ENCODE peak calls at places on chromosomes 11 and 22, in four cellular contexts. One of them, this sample, is unnamed.

GRCh38 chr11:75078233-75078632 is 18.4 kb downstream of the OR2AT4 start:
- DNase-seq in stimulated activated CD8-positive, alpha-beta memory T cell treated with anti-CD3 and anti-CD28 coated beads, Interleukin-4, amount 100 ng/mL, for 1 hour: no peak
- DNase-seq in left cardiac atrium: no peak
- DNase-seq in fibroblast of the aortic adventitia: no peak
- DNase-seq in this sample: no peak

GRCh38 chr11:84260862-84261261 is 974.7 kb upstream of the CCDC90B start:
- DNase-seq in fibroblast of the aortic adventitia: no peak
- DNase-seq in left cardiac atrium: no peak
- DNase-seq in stimulated activated CD8-positive, alpha-beta memory T cell treated with anti-CD3 and anti-CD28 coated beads, Interleukin-4, amount 100 ng/mL, for 1 hour: no peak
- DNase-seq in this sample: no peak

GRCh38 chr11:62461740-62462522 is 43.1 kb downstream of the SCGB1A1 start:
- DNase-seq in stimulated activated CD8-positive, alpha-beta memory T cell treated with anti-CD3 and anti-CD28 coated beads, Interleukin-4, amount 100 ng/mL, for 1 hour: no peak
- DNase-seq in left cardiac atrium: no peak
- DNase-seq in fibroblast of the aortic adventitia: peak; percentile 83
- DNase-seq in this sample: no peak

GRCh38 chr11:119169272-119169719 is 771 bp downstream of the NLRX1 start:
- DNase-seq in fibroblast of the aortic adventitia: peak; percentile 35
- DNase-seq in left cardiac atrium: peak; percentile 52
- DNase-seq in stimulated activated CD8-positive, alpha-beta memory T cell treated with anti-CD3 and anti-CD28 coated beads, Interleukin-4, amount 100 ng/mL, for 1 hour: no peak
- DNase-seq in this sample: peak; percentile 83

GRCh38 chr11:105867742-105868141 is 154.3 kb downstream of the MSANTD4 start:
- DNase-seq in stimulated activated CD8-positive, alpha-beta memory T cell treated with anti-CD3 and anti-CD28 coated beads, Interleukin-4, amount 100 ng/mL, for 1 hour: no peak
- DNase-seq in left cardiac atrium: no peak
- DNase-seq in fibroblast of the aortic adventitia: no peak
- DNase-seq in this sample: no peak

GRCh38 chr11:62611705-62612365 is 740 bp downstream of the EML3 start:
- DNase-seq in fibroblast of the aortic adventitia: peak; percentile 79
- DNase-seq in stimulated activated CD8-positive, alpha-beta memory T cell treated with anti-CD3 and anti-CD28 coated beads, Interleukin-4, amount 100 ng/mL, for 1 hour: no peak
- DNase-seq in left cardiac atrium: peak; percentile 82
- DNase-seq in this sample: peak; percentile 76

GRCh38 chr11:106998126-106998525 is 20.1 kb downstream of the GUCY1A2 start:
- DNase-seq in stimulated activated CD8-positive, alpha-beta memory T cell treated with anti-CD3 and anti-CD28 coated beads, Interleukin-4, amount 100 ng/mL, for 1 hour: no peak
- DNase-seq in left cardiac atrium: no peak
- DNase-seq in fibroblast of the aortic adventitia: peak; percentile 75
- DNase-seq in this sample: no peak

GRCh38 chr11:116353517-116353916 is 419.3 kb downstream of the BUD13 start:
- DNase-seq in stimulated activated CD8-positive, alpha-beta memory T cell treated with anti-CD3 and anti-CD28 coated beads, Interleukin-4, amount 100 ng/mL, for 1 hour: no peak
- DNase-seq in fibroblast of the aortic adventitia: no peak
- DNase-seq in left cardiac atrium: no peak
- DNase-seq in this sample: no peak

GRCh38 chr11:67071420-67072284 is 15.0 kb downstream of the RHOD start:
- DNase-seq in left cardiac atrium: peak; percentile 82
- DNase-seq in stimulated activated CD8-positive, alpha-beta memory T cell treated with anti-CD3 and anti-CD28 coated beads, Interleukin-4, amount 100 ng/mL, for 1 hour: peak; percentile 46
- DNase-seq in fibroblast of the aortic adventitia: peak; percentile 65
- DNase-seq in this sample: peak; percentile 82

GRCh38 chr11:133793271-133793848 is 52.0 kb downstream of the SPATA19 start:
- DNase-seq in stimulated activated CD8-positive, alpha-beta memory T cell treated with anti-CD3 and anti-CD28 coated beads, Interleukin-4, amount 100 ng/mL, for 1 hour: no peak
- DNase-seq in fibroblast of the aortic adventitia: no peak
- DNase-seq in left cardiac atrium: no peak
- DNase-seq in this sample: no peak

GRCh38 chr11:105168457-105168856 is 28.9 kb upstream of the CARD18 start:
- DNase-seq in stimulated activated CD8-positive, alpha-beta memory T cell treated with anti-CD3 and anti-CD28 coated beads, Interleukin-4, amount 100 ng/mL, for 1 hour: no peak
- DNase-seq in left cardiac atrium: no peak
- DNase-seq in fibroblast of the aortic adventitia: peak; percentile 27
- DNase-seq in this sample: no peak

GRCh38 chr11:118373263-118373662 is 13.9 kb downstream of the UBE4A start:
- DNase-seq in fibroblast of the aortic adventitia: no peak
- DNase-seq in stimulated activated CD8-positive, alpha-beta memory T cell treated with anti-CD3 and anti-CD28 coated beads, Interleukin-4, amount 100 ng/mL, for 1 hour: no peak
- DNase-seq in left cardiac atrium: no peak
- DNase-seq in this sample: no peak

GRCh38 chr11:130653838-130654601 is 205.6 kb downstream of the ADAMTS15 start:
- DNase-seq in stimulated activated CD8-positive, alpha-beta memory T cell treated with anti-CD3 and anti-CD28 coated beads, Interleukin-4, amount 100 ng/mL, for 1 hour: no peak
- DNase-seq in left cardiac atrium: peak; percentile 87
- DNase-seq in fibroblast of the aortic adventitia: peak; percentile 89
- DNase-seq in this sample: peak; percentile 74

GRCh38 chr11:61270354-61271070 is 24.6 kb downstream of the VWCE start:
- DNase-seq in stimulated activated CD8-positive, alpha-beta memory T cell treated with anti-CD3 and anti-CD28 coated beads, Interleukin-4, amount 100 ng/mL, for 1 hour: no peak
- DNase-seq in left cardiac atrium: no peak
- DNase-seq in fibroblast of the aortic adventitia: peak; percentile 57
- DNase-seq in this sample: no peak

GRCh38 chr11:87600938-87601337 is 563.2 kb downstream of the TMEM135 start:
- DNase-seq in left cardiac atrium: no peak
- DNase-seq in fibroblast of the aortic adventitia: no peak
- DNase-seq in stimulated activated CD8-positive, alpha-beta memory T cell treated with anti-CD3 and anti-CD28 coated beads, Interleukin-4, amount 100 ng/mL, for 1 hour: no peak
- DNase-seq in this sample: no peak

GRCh38 chr11:94649925-94650623 is 82.9 kb downstream of the PIWIL4 start:
- DNase-seq in fibroblast of the aortic adventitia: no peak
- DNase-seq in stimulated activated CD8-positive, alpha-beta memory T cell treated with anti-CD3 and anti-CD28 coated beads, Interleukin-4, amount 100 ng/mL, for 1 hour: no peak
- DNase-seq in left cardiac atrium: no peak
- DNase-seq in this sample: no peak

GRCh38 chr11:8101421-8101820 is 20.4 kb downstream of the TUB start:
- DNase-seq in left cardiac atrium: no peak
- DNase-seq in fibroblast of the aortic adventitia: no peak
- DNase-seq in stimulated activated CD8-positive, alpha-beta memory T cell treated with anti-CD3 and anti-CD28 coated beads, Interleukin-4, amount 100 ng/mL, for 1 hour: no peak
- DNase-seq in this sample: peak; percentile 33

GRCh38 chr11:130473795-130474377 is 25.4 kb downstream of the ADAMTS15 start:
- DNase-seq in stimulated activated CD8-positive, alpha-beta memory T cell treated with anti-CD3 and anti-CD28 coated beads, Interleukin-4, amount 100 ng/mL, for 1 hour: no peak
- DNase-seq in fibroblast of the aortic adventitia: no peak
- DNase-seq in left cardiac atrium: no peak
- DNase-seq in this sample: no peak

GRCh38 chr11:269146-269890 is 8.9 kb upstream of the NLRP6 start:
- DNase-seq in fibroblast of the aortic adventitia: no peak
- DNase-seq in left cardiac atrium: no peak
- DNase-seq in stimulated activated CD8-positive, alpha-beta memory T cell treated with anti-CD3 and anti-CD28 coated beads, Interleukin-4, amount 100 ng/mL, for 1 hour: no peak
- DNase-seq in this sample: no peak

GRCh38 chr11:121733858-121734257 is 281.1 kb upstream of the SORL1-AS1 start:
- DNase-seq in fibroblast of the aortic adventitia: no peak
- DNase-seq in left cardiac atrium: no peak
- DNase-seq in stimulated activated CD8-positive, alpha-beta memory T cell treated with anti-CD3 and anti-CD28 coated beads, Interleukin-4, amount 100 ng/mL, for 1 hour: no peak
- DNase-seq in this sample: no peak

GRCh38 chr11:44634401-44635281 is 69.2 kb downstream of the CD82 start:
- DNase-seq in fibroblast of the aortic adventitia: peak; percentile 60
- DNase-seq in stimulated activated CD8-positive, alpha-beta memory T cell treated with anti-CD3 and anti-CD28 coated beads, Interleukin-4, amount 100 ng/mL, for 1 hour: no peak
- DNase-seq in left cardiac atrium: peak; percentile 92
- DNase-seq in this sample: peak; percentile 79

GRCh38 chr11:61114913-61115312 is 12.6 kb downstream of the CD5 start:
- DNase-seq in left cardiac atrium: no peak
- DNase-seq in fibroblast of the aortic adventitia: no peak
- DNase-seq in stimulated activated CD8-positive, alpha-beta memory T cell treated with anti-CD3 and anti-CD28 coated beads, Interleukin-4, amount 100 ng/mL, for 1 hour: no peak
- DNase-seq in this sample: no peak

GRCh38 chr11:107549253-107549953 is 16.1 kb downstream of the ALKBH8 start:
- DNase-seq in stimulated activated CD8-positive, alpha-beta memory T cell treated with anti-CD3 and anti-CD28 coated beads, Interleukin-4, amount 100 ng/mL, for 1 hour: no peak
- DNase-seq in fibroblast of the aortic adventitia: peak; percentile 71
- DNase-seq in left cardiac atrium: no peak
- DNase-seq in this sample: no peak

GRCh38 chr22:24230911-24231656 is 13.8 kb downstream of the GGT5 start:
- DNase-seq in fibroblast of the aortic adventitia: no peak
- DNase-seq in left cardiac atrium: peak; percentile 36
- DNase-seq in stimulated activated CD8-positive, alpha-beta memory T cell treated with anti-CD3 and anti-CD28 coated beads, Interleukin-4, amount 100 ng/mL, for 1 hour: peak; percentile 36
- DNase-seq in this sample: peak; percentile 65

GRCh38 chr11:73228268-73229134 is 10.4 kb downstream of the P2RY2 start:
- DNase-seq in fibroblast of the aortic adventitia: no peak
- DNase-seq in left cardiac atrium: no peak
- DNase-seq in stimulated activated CD8-positive, alpha-beta memory T cell treated with anti-CD3 and anti-CD28 coated beads, Interleukin-4, amount 100 ng/mL, for 1 hour: no peak
- DNase-seq in this sample: peak; percentile 27

GRCh38 chr11:33310720-33311500 is 53.7 kb downstream of the HIPK3 start:
- DNase-seq in fibroblast of the aortic adventitia: no peak
- DNase-seq in left cardiac atrium: no peak
- DNase-seq in stimulated activated CD8-positive, alpha-beta memory T cell treated with anti-CD3 and anti-CD28 coated beads, Interleukin-4, amount 100 ng/mL, for 1 hour: no peak
- DNase-seq in this sample: no peak

GRCh38 chr22:48758021-48758561 is 1069.6 kb downstream of the BRD1 start:
- DNase-seq in stimulated activated CD8-positive, alpha-beta memory T cell treated with anti-CD3 and anti-CD28 coated beads, Interleukin-4, amount 100 ng/mL, for 1 hour: no peak
- DNase-seq in left cardiac atrium: no peak
- DNase-seq in fibroblast of the aortic adventitia: no peak
- DNase-seq in this sample: no peak

GRCh38 chr22:32533265-32534068 is 58.9 kb downstream of the FBXO7 start:
- DNase-seq in left cardiac atrium: no peak
- DNase-seq in stimulated activated CD8-positive, alpha-beta memory T cell treated with anti-CD3 and anti-CD28 coated beads, Interleukin-4, amount 100 ng/mL, for 1 hour: no peak
- DNase-seq in fibroblast of the aortic adventitia: peak; percentile 28
- DNase-seq in this sample: no peak

GRCh38 chr11:112620621-112621394 is 340.4 kb upstream of the NCAM1 start:
- DNase-seq in fibroblast of the aortic adventitia: peak; percentile 18
- DNase-seq in stimulated activated CD8-positive, alpha-beta memory T cell treated with anti-CD3 and anti-CD28 coated beads, Interleukin-4, amount 100 ng/mL, for 1 hour: no peak
- DNase-seq in left cardiac atrium: no peak
- DNase-seq in this sample: no peak

GRCh38 chr11:1444321-1444720 is 42.3 kb downstream of the MOB2 start:
- DNase-seq in fibroblast of the aortic adventitia: no peak
- DNase-seq in stimulated activated CD8-positive, alpha-beta memory T cell treated with anti-CD3 and anti-CD28 coated beads, Interleukin-4, amount 100 ng/mL, for 1 hour: no peak
- DNase-seq in left cardiac atrium: no peak
- DNase-seq in this sample: no peak

GRCh38 chr11:62599909-62600308 is 1.8 kb downstream of the MTA2 start:
- DNase-seq in fibroblast of the aortic adventitia: no peak
- DNase-seq in left cardiac atrium: no peak
- DNase-seq in stimulated activated CD8-positive, alpha-beta memory T cell treated with anti-CD3 and anti-CD28 coated beads, Interleukin-4, amount 100 ng/mL, for 1 hour: no peak
- DNase-seq in this sample: no peak

GRCh38 chr11:113435190-113435968 is 39.8 kb downstream of the DRD2 start:
- DNase-seq in fibroblast of the aortic adventitia: no peak
- DNase-seq in stimulated activated CD8-positive, alpha-beta memory T cell treated with anti-CD3 and anti-CD28 coated beads, Interleukin-4, amount 100 ng/mL, for 1 hour: no peak
- DNase-seq in left cardiac atrium: no peak
- DNase-seq in this sample: no peak

GRCh38 chr22:35928273-35928798 is 100.3 kb downstream of the RBFOX2 start:
- DNase-seq in stimulated activated CD8-positive, alpha-beta memory T cell treated with anti-CD3 and anti-CD28 coated beads, Interleukin-4, amount 100 ng/mL, for 1 hour: no peak
- DNase-seq in fibroblast of the aortic adventitia: no peak
- DNase-seq in left cardiac atrium: no peak
- DNase-seq in this sample: no peak